ENCODE peak calls at places on chromosomes 4 and X, in six cellular contexts. W is bronchial epithelial cell, C is fibroblast of pulmonary artery, B is breast epithelium, S is upper lobe of right lung, Y is PC-3. I is an unnamed sample.

GRCh38 chr4:145760961-145761929 is 81.3 kb downstream of the C4orf51 start:
- DNase-seq in W (no peak), C (no peak), B (no peak), S (no peak), Y (no peak), I (no peak)

GRCh38 chr4:29309050-29309449 is 1411.1 kb upstream of the PCDH7 start:
- DNase-seq in W (peak; percentile 30), C (peak; percentile 62), B (no peak), S (no peak), Y (peak; percentile 90), I (no peak)

GRCh38 chr4:140013088-140013487 is 140.9 kb downstream of the MAML3 start:
- DNase-seq in W (no peak), C (no peak), B (no peak), S (no peak), Y (no peak), I (no peak)

GRCh38 chr4:8725071-8725841 is 132.7 kb downstream of the CPZ start:
- DNase-seq in W (no peak), C (no peak), B (peak; percentile 36), S (peak; percentile 54), Y (no peak), I (peak; percentile 26)

GRCh38 chr4:98504091-98504490 is 154.3 kb downstream of the TSPAN5 start:
- DNase-seq in W (no peak), C (no peak), B (no peak), S (no peak), Y (no peak), I (no peak)

GRCh38 chr4:22091906-22092305 is 143.3 kb upstream of the KCNIP4 start:
- DNase-seq in W (no peak), C (no peak), B (no peak), S (no peak), Y (no peak), I (no peak)

GRCh38 chr4:185625503-185625902 is 90.2 kb upstream of the PDLIM3 start:
- DNase-seq in W (no peak), C (no peak), B (no peak), S (no peak), Y (no peak), I (no peak)

GRCh38 chr4:39719804-39720580 is 22.1 kb downstream of the UBE2K start:
- DNase-seq in W (peak; percentile 47), C (no peak), B (no peak), S (no peak), Y (no peak), I (no peak)

GRCh38 chr4:79255793-79256192 is 70.1 kb downstream of the NAA11 start:
- DNase-seq in W (no peak), C (no peak), B (no peak), S (no peak), Y (no peak), I (peak; percentile 81)

GRCh38 chr4:92303621-92304027 is at the start of gene GRID2:
- DNase-seq in W (no peak), C (peak; percentile 38), B (no peak), S (peak; percentile 61), Y (peak; percentile 44), I (peak; percentile 90)

GRCh38 chrX:11967986-11968385 is 170.3 kb upstream of the FRMPD4 start:
- DNase-seq in W (peak; percentile 33), C (peak; percentile 51), B (no peak), S (no peak), Y (peak; percentile 58), I (no peak)

GRCh38 chr4:94472056-94472826 is 20.5 kb downstream of the PDLIM5 start:
- DNase-seq in W (peak; percentile 79), C (peak; percentile 82), B (no peak), S (no peak), Y (peak; percentile 84), I (no peak)

GRCh38 chr4:122665148-122665547 is 44.3 kb upstream of the IL21 start:
- DNase-seq in W (no peak), C (peak; percentile 31), B (no peak), S (no peak), Y (no peak), I (no peak)

GRCh38 chr4:125303821-125304220 is 10.9 kb upstream of the FAT4 start:
- DNase-seq in W (no peak), C (no peak), B (no peak), S (no peak), Y (no peak), I (no peak)

GRCh38 chr4:181960384-181960783 is 282.8 kb upstream of the TENM3 start:
- DNase-seq in W (peak; percentile 8), C (no peak), B (no peak), S (no peak), Y (no peak), I (no peak)

GRCh38 chr4:52912608-52913007 is 50.5 kb downstream of the RASL11B start:
- DNase-seq in W (no peak), C (peak; percentile 38), B (no peak), S (no peak), Y (no peak), I (no peak)

GRCh38 chr4:108024078-108024990 is 34.6 kb downstream of the HADH start:
- DNase-seq in W (no peak), C (no peak), B (no peak), S (no peak), Y (no peak), I (no peak)

GRCh38 chr4:85520765-85521749 is 46.1 kb downstream of the ARHGAP24 start:
- DNase-seq in W (peak; percentile 18), C (peak; percentile 26), B (no peak), S (no peak), Y (no peak), I (no peak)

GRCh38 chr4:7210818-7211217 is 18.5 kb downstream of the SORCS2 start:
- DNase-seq in W (peak; percentile 50), C (peak; percentile 73), B (no peak), S (no peak), Y (peak; percentile 70), I (no peak)

GRCh38 chr4:15333692-15334633 is 93.9 kb upstream of the C1QTNF7 start:
- DNase-seq in W (no peak), C (no peak), B (no peak), S (no peak), Y (no peak), I (no peak)

DNA sequence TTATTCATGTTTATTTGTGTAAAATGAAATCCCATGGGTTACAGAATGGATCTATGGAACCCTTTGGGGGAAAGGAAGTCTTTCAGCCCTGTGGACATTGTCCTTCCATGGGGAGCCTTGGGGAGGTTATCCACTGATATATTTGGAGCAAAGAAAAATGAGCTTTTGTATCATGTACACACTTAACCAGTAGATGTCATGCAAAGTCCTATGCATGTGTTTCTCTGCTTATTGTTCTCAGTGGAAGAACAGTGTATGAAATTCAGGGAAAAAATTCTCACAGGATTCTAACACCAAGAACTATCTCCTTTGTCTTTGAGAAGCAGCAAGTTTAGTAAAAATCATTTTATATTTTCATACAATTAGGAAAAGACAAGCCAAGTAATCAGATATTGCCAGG is 105.3 kb downstream of the DTHD1 start:
- DNase-seq in W (no peak), C (no peak), B (no peak), S (no peak), Y (no peak), I (no peak)
- H3K4me3 ChIP-seq in W (no peak overlapping the region), C (no peak overlapping the region), B (no peak overlapping the region), S (no peak overlapping the region), Y (no peak overlapping the region), I (no peak overlapping the region)

DNA sequence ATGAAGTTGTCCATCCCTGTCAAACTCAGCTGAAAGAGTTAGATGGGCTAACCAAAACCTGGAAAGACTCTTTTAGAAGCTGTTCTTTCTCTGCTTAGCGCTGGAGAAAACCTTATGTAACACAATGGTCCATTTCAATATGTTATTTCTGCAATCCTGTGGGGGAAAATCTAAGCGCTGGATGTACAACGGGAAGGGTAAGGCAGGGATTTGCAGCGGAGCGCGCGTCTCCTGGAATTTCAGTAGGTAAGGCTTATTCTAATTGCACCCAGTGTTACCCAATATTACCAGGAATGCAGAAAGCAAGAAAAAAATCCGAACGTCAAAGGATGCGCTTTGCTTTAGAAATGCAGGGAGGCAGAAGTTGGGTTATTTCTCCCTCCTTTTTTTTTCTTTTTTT is 2.0 kb downstream of the HS3ST1 start:
- DNase-seq in W (peak; percentile 40), C (peak; percentile 47), B (no peak), S (no peak), Y (no peak), I (no peak)
- H3K4me3 ChIP-seq in W (peak overlapping the region; percentile 67), C (peak overlapping the region; percentile 71), B (peak overlapping the region; percentile 76), S (peak overlapping the region; percentile 63), Y (no peak overlapping the region), I (peak overlapping the region; percentile 78)

GRCh38 chrX:110310000-110310790 is 7.7 kb downstream of the AMMECR1 start:
- DNase-seq in W (peak; percentile 7), C (no peak), B (no peak), S (no peak), Y (peak; percentile 53), I (no peak)
- H3K4me3 ChIP-seq in W (no peak overlapping the region), C (no peak overlapping the region), B (no peak overlapping the region), S (no peak overlapping the region), Y (no peak overlapping the region), I (no peak overlapping the region)

GRCh38 chr4:155066871-155067270 is 141.6 kb upstream of the NPY2R start:
- DNase-seq in W (no peak), C (no peak), B (no peak), S (no peak), Y (no peak), I (no peak)

GRCh38 chr4:155060419-155060818 is 148.0 kb upstream of the NPY2R start:
- DNase-seq in W (no peak), C (peak; percentile 33), B (no peak), S (no peak), Y (no peak), I (no peak)

GRCh38 chr4:155060873-155061272 is 147.6 kb upstream of the NPY2R start:
- DNase-seq in W (no peak), C (no peak), B (no peak), S (no peak), Y (no peak), I (peak; percentile 41)

GRCh38 chr4:155062948-155063347 is 145.5 kb upstream of the NPY2R start:
- DNase-seq in W (no peak), C (no peak), B (no peak), S (no peak), Y (no peak), I (no peak)
- H3K4me3 ChIP-seq in W (no peak overlapping the region), C (no peak overlapping the region), B (no peak overlapping the region), S (no peak overlapping the region), Y (no peak overlapping the region), I (no peak overlapping the region)

I was measured in GM23338.